ENCODE peak calls at places on chromosomes 16 and 17, in five cellular contexts. One of them, this sample, is unnamed.

GRCh38 chr16:57145046-57145963 is 40.5 kb downstream of the PSME3IP1 start:
- DNase-seq in NCI-H1436: no peak
- DNase-seq in kidney epithelial cell: no peak
- DNase-seq in substantia nigra: no peak
- DNase-seq in glutamatergic neuron: no peak
- DNase-seq in this sample: no peak

GRCh38 chr17:48439473-48439872 is 9.5 kb upstream of the SKAP1 start:
- DNase-seq in NCI-H1436: no peak
- DNase-seq in kidney epithelial cell: no peak
- DNase-seq in substantia nigra: no peak
- DNase-seq in glutamatergic neuron: no peak
- DNase-seq in this sample: no peak

GRCh38 chr16:86239381-86239780 is 270.9 kb upstream of the FOXF1 start:
- DNase-seq in NCI-H1436: no peak
- DNase-seq in kidney epithelial cell: no peak
- DNase-seq in substantia nigra: no peak
- DNase-seq in glutamatergic neuron: no peak
- DNase-seq in this sample: no peak

GRCh38 chr17:58303981-58304734 is 23.4 kb upstream of the MPO start:
- DNase-seq in NCI-H1436: peak
- DNase-seq in kidney epithelial cell: no peak
- DNase-seq in substantia nigra: no peak
- DNase-seq in glutamatergic neuron: peak
- DNase-seq in this sample: no peak

GRCh38 chr16:14502256-14502875 is 127.7 kb downstream of the PARN start:
- DNase-seq in NCI-H1436: no peak
- DNase-seq in kidney epithelial cell: no peak
- DNase-seq in substantia nigra: no peak
- DNase-seq in glutamatergic neuron: no peak
- DNase-seq in this sample: no peak

GRCh38 chr17:64507418-64507766 is 615 bp downstream of the CEP95 start:
- DNase-seq in NCI-H1436: peak
- DNase-seq in kidney epithelial cell: no peak
- DNase-seq in substantia nigra: no peak
- DNase-seq in glutamatergic neuron: no peak
- DNase-seq in this sample: peak

GRCh38 chr16:54605536-54606066 is 319.0 kb upstream of the IRX3 start:
- DNase-seq in NCI-H1436: no peak
- DNase-seq in kidney epithelial cell: no peak
- DNase-seq in substantia nigra: no peak
- DNase-seq in glutamatergic neuron: no peak
- DNase-seq in this sample: no peak

GRCh38 chr17:17152385-17152784 is 53.7 kb downstream of the PLD6 start:
- DNase-seq in NCI-H1436: no peak
- DNase-seq in kidney epithelial cell: no peak
- DNase-seq in substantia nigra: no peak
- DNase-seq in glutamatergic neuron: no peak
- DNase-seq in this sample: no peak

GRCh38 chr16:3780570-3780969 is 63.2 kb upstream of the TRAP1 start:
- DNase-seq in NCI-H1436: no peak
- DNase-seq in kidney epithelial cell: no peak
- DNase-seq in substantia nigra: no peak
- DNase-seq in glutamatergic neuron: no peak
- DNase-seq in this sample: no peak

GRCh38 chr16:35319536-35320192 is 1860.3 kb downstream of the TP53TG3F start:
- DNase-seq in NCI-H1436: no peak
- DNase-seq in kidney epithelial cell: no peak
- DNase-seq in substantia nigra: no peak
- DNase-seq in glutamatergic neuron: no peak
- DNase-seq in this sample: no peak

GRCh38 chr17:661509-661908 is 53.1 kb downstream of the VPS53 start:
- DNase-seq in NCI-H1436: no peak
- DNase-seq in kidney epithelial cell: no peak
- DNase-seq in substantia nigra: no peak
- DNase-seq in glutamatergic neuron: no peak
- DNase-seq in this sample: no peak

GRCh38 chr17:58710948-58711552 is 18.6 kb downstream of the RAD51C start:
- DNase-seq in NCI-H1436: peak
- DNase-seq in kidney epithelial cell: no peak
- DNase-seq in substantia nigra: no peak
- DNase-seq in glutamatergic neuron: no peak
- DNase-seq in this sample: no peak

GRCh38 chr17:76966486-76967181 is 98.4 kb downstream of the MGAT5B start:
- DNase-seq in NCI-H1436: no peak
- DNase-seq in kidney epithelial cell: no peak
- DNase-seq in substantia nigra: no peak
- DNase-seq in glutamatergic neuron: no peak
- DNase-seq in this sample: no peak

GRCh38 chr17:29566473-29567361 is at the start of gene ABHD15:
- DNase-seq in NCI-H1436: peak
- DNase-seq in kidney epithelial cell: no peak
- DNase-seq in substantia nigra: no peak
- DNase-seq in glutamatergic neuron: peak
- DNase-seq in this sample: no peak

GRCh38 chr16:11913425-11914079 is 2.2 kb downstream of the GSPT1 start:
- DNase-seq in NCI-H1436: no peak
- DNase-seq in kidney epithelial cell: no peak
- DNase-seq in substantia nigra: no peak
- DNase-seq in glutamatergic neuron: no peak
- DNase-seq in this sample: no peak

GRCh38 chr17:42285346-42286050 is 2.8 kb upstream of the STAT5A start:
- DNase-seq in NCI-H1436: no peak
- DNase-seq in kidney epithelial cell: no peak
- DNase-seq in substantia nigra: no peak
- DNase-seq in glutamatergic neuron: no peak
- DNase-seq in this sample: no peak

GRCh38 chr16:85686912-85687591 is 1.7 kb downstream of the GINS2 start:
- DNase-seq in NCI-H1436: no peak
- DNase-seq in kidney epithelial cell: no peak
- DNase-seq in substantia nigra: no peak
- DNase-seq in glutamatergic neuron: no peak
- DNase-seq in this sample: no peak

GRCh38 chr16:84648595-84649510 is 542 bp downstream of the KLHL36 start:
- DNase-seq in NCI-H1436: no peak
- DNase-seq in kidney epithelial cell: no peak
- DNase-seq in substantia nigra: no peak
- DNase-seq in glutamatergic neuron: peak
- DNase-seq in this sample: no peak

GRCh38 chr16:48810803-48811453 is 200.9 kb upstream of the N4BP1 start:
- DNase-seq in NCI-H1436: no peak
- DNase-seq in kidney epithelial cell: no peak
- DNase-seq in substantia nigra: no peak
- DNase-seq in glutamatergic neuron: peak
- DNase-seq in this sample: no peak

GRCh38 chr17:59046192-59046591 is 60.5 kb downstream of the TRIM37 start:
- DNase-seq in NCI-H1436: no peak
- DNase-seq in kidney epithelial cell: no peak
- DNase-seq in substantia nigra: no peak
- DNase-seq in glutamatergic neuron: no peak
- DNase-seq in this sample: no peak

GRCh38 chr16:22386976-22387375 is 12.6 kb upstream of the CDR2 start:
- DNase-seq in NCI-H1436: no peak
- DNase-seq in kidney epithelial cell: peak
- DNase-seq in substantia nigra: no peak
- DNase-seq in glutamatergic neuron: no peak
- DNase-seq in this sample: peak

GRCh38 chr17:42027540-42027889 is 7.6 kb downstream of the NKIRAS2 start:
- DNase-seq in NCI-H1436: no peak
- DNase-seq in kidney epithelial cell: no peak
- DNase-seq in substantia nigra: no peak
- DNase-seq in glutamatergic neuron: no peak
- DNase-seq in this sample: no peak

GRCh38 chr16:67389911-67390815 is 3.1 kb downstream of the TPPP3 start:
- DNase-seq in NCI-H1436: no peak
- DNase-seq in kidney epithelial cell: no peak
- DNase-seq in substantia nigra: peak
- DNase-seq in glutamatergic neuron: no peak
- DNase-seq in this sample: no peak